ENCODE peak calls at places on chromosome 2, in nine cellular contexts. W is CD8-positive, alpha-beta memory T cell; Q is activated naive CD4-positive, alpha-beta T cell; C is stimulated activated CD4-positive, alpha-beta T cell treated with anti-CD3 and anti-CD28 coated beads, Interleukin-2, amount 100 ng/mL, for 24 hours; T is activated naive CD8-positive, alpha-beta T cell treated with anti-CD3 and anti-CD28 coated beads, Interleukin-2, amount 50 U/mL, for 24 hours; K is AG20443; F is mucosa of descending colon; Y is H54; G is NCI-H446. B is an unnamed sample.

GRCh38 chr2:80420530-80421208 is 116.1 kb upstream of the LRRTM1 start:
- DNase-seq in T (no peak), F (no peak), K (no peak), C (no peak), Y (no peak), G (no peak), W (no peak), Q (no peak), B (no peak)

GRCh38 chr2:79876430-79876829 is 363.6 kb downstream of the CTNNA2 start:
- DNase-seq in K (peak; percentile 18), F (no peak), Q (no peak), T (no peak), G (peak; percentile 14), Y (no peak), W (no peak), C (no peak), B (no peak)

GRCh38 chr2:37776487-37776886 is 105.0 kb upstream of the CDC42EP3 start:
- DNase-seq in T (no peak), K (peak; percentile 80), W (no peak), F (no peak), G (no peak), C (no peak), Q (no peak), Y (peak; percentile 78), B (no peak)

GRCh38 chr2:227816507-227817274 is 3.0 kb downstream of the CCL20 start:
- DNase-seq in Q (no peak), K (no peak), F (no peak), Y (no peak), T (no peak), W (no peak), G (no peak), C (no peak), B (no peak)

GRCh38 chr2:132255714-132256113 is 94.0 kb upstream of the ANKRD30BL start:
- DNase-seq in G (no peak), C (no peak), F (no peak), K (no peak), Y (no peak), T (no peak), W (no peak), Q (no peak), B (no peak)

GRCh38 chr2:146240376-146240775 is 1604.5 kb upstream of the ACVR2A start:
- DNase-seq in Q (no peak), T (no peak), K (peak; percentile 33), G (no peak), Y (no peak), C (no peak), F (no peak), W (no peak), B (no peak)

GRCh38 chr2:64067326-64067725 is 48.1 kb upstream of the VPS54 start:
- DNase-seq in F (no peak), Q (no peak), W (no peak), K (no peak), C (no peak), Y (no peak), G (no peak), T (no peak), B (no peak)

GRCh38 chr2:17429130-17429529 is 89.1 kb downstream of the RAD51AP2 start:
- DNase-seq in F (no peak), Q (no peak), T (no peak), G (no peak), C (no peak), Y (no peak), W (no peak), K (peak; percentile 7), B (no peak)

GRCh38 chr2:72883356-72883962 is 3.7 kb upstream of the SPR start:
- DNase-seq in K (peak; percentile 65), W (no peak), C (peak; percentile 43), T (peak; percentile 44), Y (no peak), Q (no peak), G (no peak), F (peak; percentile 48), B (no peak)

B was measured in caudate nucleus.